ENCODE peak calls at places on chromosomes 16 and 17, in nine cellular contexts. U is osteoblast, Y is PC-3, X is aorta, W is neural progenitor cell, M is tibial nerve, L is fibroblast of the aortic adventitia, Z is AG04449, H is mammary epithelial cell. O is an unnamed sample.

GRCh38 chr17:49872776-49873377 is 25.0 kb upstream of the TAC4 start:
- DNase-seq in U (no peak), Y (no peak), L (no peak), H (no peak), Z (no peak), M (no peak), W (no peak), X (no peak), O (no peak)

GRCh38 chr17:50155115-50155819 is 4.8 kb upstream of the PPP1R9B start:
- DNase-seq in L (peak), H (no peak), Y (no peak), U (peak), W (no peak), M (no peak), Z (no peak), X (peak), O (peak)

GRCh38 chr17:27882162-27882840 is 10.9 kb downstream of the LYRM9 start:
- DNase-seq in X (no peak), U (no peak), W (no peak), Z (no peak), H (no peak), Y (no peak), L (no peak), M (no peak), O (no peak)

GRCh38 chr17:57071991-57072944 is 12.8 kb upstream of the AKAP1 start:
- DNase-seq in Z (no peak), H (no peak), L (no peak), Y (no peak), M (no peak), U (no peak), W (no peak), X (no peak), O (no peak)

GRCh38 chr16:46853713-46854443 is 22.9 kb upstream of the C16orf87 start:
- DNase-seq in H (peak), W (peak), L (peak), Z (no peak), U (peak), Y (peak), X (peak), M (peak), O (peak)

GRCh38 chr17:72441899-72442298 is 321.1 kb downstream of the SOX9 start:
- DNase-seq in W (no peak), X (no peak), Z (no peak), Y (no peak), U (no peak), M (no peak), L (no peak), H (no peak), O (no peak)

GRCh38 chr17:68509151-68510057 is 2.8 kb upstream of the PRKAR1A start:
- DNase-seq in L (no peak), H (no peak), U (no peak), M (no peak), X (no peak), W (no peak), Y (peak), Z (no peak), O (no peak)

GRCh38 chr17:7109461-7110322 is 4.9 kb downstream of the ASGR2 start:
- DNase-seq in U (peak), Z (no peak), H (no peak), M (no peak), L (no peak), Y (no peak), X (peak), W (no peak), O (no peak)

GRCh38 chr17:42548070-42548837 is 4.5 kb upstream of the HSD17B1 start:
- DNase-seq in H (no peak), W (peak), U (peak), Y (peak), X (peak), M (no peak), Z (no peak), L (no peak), O (peak)

GRCh38 chr17:17855334-17855725 is 18.5 kb upstream of the SREBF1 start:
- DNase-seq in H (no peak), L (no peak), X (no peak), Y (no peak), M (no peak), W (no peak), U (peak), Z (no peak), O (no peak)

GRCh38 chr16:67230809-67231660 is 4.1 kb downstream of the TMEM208 start:
- DNase-seq in U (peak), Z (no peak), X (no peak), M (no peak), Y (no peak), H (no peak), W (no peak), L (no peak), O (no peak)

GRCh38 chr16:12900599-12901203 is 697 bp upstream of the SHISA9 start:
- DNase-seq in U (no peak), H (no peak), Z (no peak), M (no peak), L (no peak), W (peak), X (peak), Y (no peak), O (no peak)

GRCh38 chr16:86578499-86579267 is at the start of gene FOXL1:
- DNase-seq in L (no peak), M (no peak), H (no peak), U (peak), W (peak), Y (no peak), Z (no peak), X (peak), O (peak)

GRCh38 chr16:86578056-86578455 is 293 bp upstream of the FOXL1 start:
- DNase-seq in H (no peak), W (no peak), U (peak), M (no peak), Y (no peak), L (no peak), X (no peak), Z (no peak), O (peak)

GRCh38 chr16:86580063-86580797 is 1.9 kb downstream of the FOXL1 start:
- DNase-seq in Y (no peak), U (peak), H (no peak), Z (no peak), W (no peak), M (no peak), X (no peak), L (no peak), O (peak)

GRCh38 chr16:86580798-86581185 is 2.4 kb downstream of the FOXL1 start:
- DNase-seq in M (no peak), U (peak), Y (no peak), W (no peak), X (no peak), Z (no peak), H (no peak), L (no peak), O (peak)

DNA sequence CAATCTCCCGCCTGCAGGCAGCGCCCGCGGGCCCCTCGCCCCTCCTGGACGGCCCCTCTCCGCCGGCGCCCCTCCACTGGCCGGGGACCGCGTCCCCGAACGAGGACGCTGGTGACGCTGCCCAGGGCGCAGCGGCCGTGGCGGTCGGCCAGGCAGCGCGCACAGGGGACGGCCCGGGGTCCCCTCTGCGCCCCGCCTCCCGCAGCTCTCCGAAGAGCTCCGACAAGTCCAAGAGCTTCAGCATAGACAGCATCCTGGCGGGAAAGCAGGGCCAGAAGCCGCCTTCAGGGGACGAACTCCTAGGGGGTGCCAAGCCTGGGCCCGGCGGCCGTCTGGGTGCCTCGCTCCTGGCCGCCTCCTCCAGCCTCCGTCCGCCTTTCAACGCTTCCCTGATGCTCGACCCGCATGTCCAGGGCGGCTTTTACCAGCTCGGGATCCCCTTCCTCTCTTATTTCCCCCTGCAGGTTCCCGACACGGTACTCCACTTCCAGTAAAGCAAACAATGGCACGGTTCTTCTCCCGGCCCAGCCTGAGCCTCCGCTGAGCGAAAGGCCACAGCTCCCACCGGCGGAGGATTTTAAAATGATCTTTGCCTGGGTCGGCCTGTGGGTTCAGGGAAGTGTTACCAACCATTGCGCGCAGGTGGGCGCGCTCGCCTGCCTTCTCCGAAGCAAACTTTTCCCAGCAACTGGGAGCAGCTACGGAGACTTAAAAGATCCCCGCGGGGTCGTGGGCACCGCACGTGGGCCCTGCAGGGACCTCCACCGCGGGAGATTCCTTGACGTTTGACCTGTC is 1.1 kb downstream of the FOXL1 start:
- DNase-seq in H (no peak), Y (no peak), M (no peak), U (peak), X (no peak), Z (no peak), W (peak), L (no peak), O (peak)
- H3K4me3 ChIP-seq in H (no peak), Y (no peak), M (peak), U (no peak), X (peak), Z (peak), W (peak), L (peak), O (peak)

GRCh38 chr16:24821129-24821528 is 24.6 kb upstream of the SLC5A11 start:
- DNase-seq in M (no peak), H (no peak), W (no peak), Z (no peak), L (no peak), Y (no peak), U (no peak), X (no peak), O (no peak)

GRCh38 chr16:24822542-24822941 is 23.2 kb upstream of the SLC5A11 start:
- DNase-seq in W (no peak), X (no peak), U (no peak), L (no peak), Z (no peak), M (no peak), H (no peak), Y (no peak), O (no peak)

GRCh38 chr16:24819462-24820040 is 26.2 kb upstream of the SLC5A11 start:
- DNase-seq in Z (no peak), L (peak), M (no peak), X (no peak), H (no peak), Y (no peak), W (no peak), U (no peak), O (peak)

GRCh38 chr16:24822974-24823373 is 22.8 kb upstream of the SLC5A11 start:
- DNase-seq in L (no peak), Z (no peak), H (no peak), U (no peak), X (no peak), M (no peak), Y (no peak), W (no peak), O (no peak)

GRCh38 chr16:24820522-24820921 is 25.2 kb upstream of the SLC5A11 start:
- DNase-seq in L (no peak), Y (no peak), W (no peak), M (no peak), Z (no peak), H (no peak), U (peak), X (no peak), O (no peak)
- H3K4me3 ChIP-seq in L (no peak), Y (no peak), W (no peak), M (no peak), Z (no peak), H (no peak), U (no peak), X (no peak), O (no peak)

DNA sequence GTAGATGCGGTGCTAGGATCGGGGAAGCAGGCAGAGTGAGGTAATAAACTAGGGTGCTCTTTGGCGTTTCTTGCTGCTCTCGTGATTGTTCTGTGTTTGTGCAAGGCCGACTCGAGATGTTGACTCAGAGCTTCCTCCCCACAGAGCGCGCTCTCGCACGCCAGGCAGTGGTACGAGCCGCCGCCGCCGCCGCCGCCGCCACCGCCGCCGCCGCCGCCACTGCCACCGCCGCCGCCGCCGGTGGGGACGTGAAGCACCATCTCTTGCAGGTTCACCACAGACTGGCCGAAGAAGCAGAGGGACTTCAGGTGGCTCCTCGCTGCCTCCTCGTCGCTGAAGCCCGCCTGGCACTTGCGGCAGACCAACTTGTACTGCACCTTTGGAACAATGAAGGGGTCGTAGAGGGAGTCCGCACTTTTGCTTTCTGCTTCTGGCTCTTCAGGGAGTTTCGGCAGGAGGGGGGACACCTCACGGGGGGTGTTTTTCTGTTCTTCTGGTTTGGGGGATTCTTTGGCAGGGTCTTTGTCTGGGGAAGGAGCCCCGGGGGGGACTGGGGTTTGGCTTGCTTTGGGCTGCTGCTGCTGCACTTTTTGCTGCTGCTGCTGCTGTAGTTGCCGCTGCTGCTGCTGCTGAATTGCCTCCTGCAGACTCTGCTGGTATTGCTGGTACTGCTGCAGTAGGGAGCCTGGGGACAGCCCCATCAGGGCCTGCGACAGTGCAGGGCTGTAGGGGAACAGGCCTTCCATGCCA is 260.2 kb downstream of the ZFHX3 start:
- DNase-seq in H (peak), U (peak), X (peak), L (peak), Y (peak), M (peak), W (peak), Z (peak), O (peak)
- H3K4me3 ChIP-seq in H (peak), U (peak), X (peak), L (peak), Y (peak), M (peak), W (peak), Z (peak), O (peak)

GRCh38 chr16:88805340-88805715 is 1.7 kb downstream of the CDT1 start:
- DNase-seq in U (peak), M (no peak), Y (no peak), W (no peak), Z (no peak), L (no peak), X (no peak), H (no peak), O (no peak)

GRCh38 chr16:88805887-88806393 is 2.4 kb downstream of the CDT1 start:
- DNase-seq in M (no peak), Y (no peak), U (peak), W (no peak), Z (no peak), H (no peak), X (no peak), L (no peak), O (no peak)

GRCh38 chr16:88804173-88804551 is 573 bp downstream of the CDT1 start:
- DNase-seq in H (no peak), Y (no peak), X (no peak), W (no peak), L (no peak), Z (no peak), U (no peak), M (no peak), O (no peak)

GRCh38 chr16:88804552-88805339 is 1.2 kb downstream of the CDT1 start:
- DNase-seq in W (no peak), M (no peak), Y (peak), X (no peak), L (no peak), H (peak), Z (no peak), U (peak), O (no peak)

DNA sequence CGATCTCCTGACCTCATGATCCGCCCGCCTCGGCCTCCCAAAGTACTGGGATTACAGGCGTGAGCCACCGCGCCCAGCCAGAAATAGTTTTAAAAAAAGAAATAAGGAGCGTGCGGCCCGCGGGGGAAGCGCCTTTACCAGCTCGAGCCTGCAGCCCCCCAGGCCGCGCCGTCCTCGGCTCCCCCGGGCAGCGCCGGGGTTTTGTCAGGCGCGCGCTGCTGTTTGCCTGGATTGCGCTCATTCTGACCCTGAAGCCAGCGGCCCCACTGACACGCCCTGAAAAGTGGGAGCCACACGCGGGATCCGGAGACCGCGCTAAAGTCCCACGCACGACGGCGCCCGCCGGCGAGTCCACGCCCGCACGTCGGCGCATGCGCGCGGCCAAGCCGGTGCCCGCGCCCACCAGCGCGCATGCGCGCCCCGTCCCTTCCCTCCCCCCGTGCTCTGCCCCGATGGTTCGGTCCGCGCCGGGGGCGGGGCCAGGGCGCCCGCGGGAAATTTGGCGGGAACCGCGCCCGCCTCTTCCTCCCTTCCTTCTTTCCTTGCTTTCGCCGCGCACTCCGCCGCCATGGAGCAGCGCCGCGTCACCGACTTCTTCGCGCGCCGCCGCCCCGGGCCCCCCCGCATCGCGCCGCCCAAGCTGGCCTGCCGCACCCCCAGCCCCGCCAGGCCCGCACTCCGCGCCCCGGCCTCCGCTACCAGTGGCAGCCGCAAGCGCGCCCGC is at the start of gene CDT1:
- DNase-seq in L (peak), Y (peak), X (peak), Z (no peak), W (peak), H (peak), U (peak), M (peak), O (peak)
- H3K4me3 ChIP-seq in L (peak), Y (peak), X (peak), Z (peak), W (peak), H (peak), U (peak), M (peak), O (peak)